ENCODE peak calls at places on chromosomes 11 and 22, in nine cellular contexts. N is heart right ventricle; R is adrenal gland; H is kidney; I is cardiac muscle cell; D is psoas muscle; A is ovary; L is CD8-positive, alpha-beta memory T cell; F is mesenchymal stem cell. O is an unnamed sample.

GRCh38 chr11:96259053-96259837 is 83.8 kb downstream of the MAML2 start:
- DNase-seq in N (no peak), R (no peak), H (no peak), I (peak; percentile 73), D (no peak), A (no peak), L (no peak), F (peak; percentile 79), O (no peak)

GRCh38 chr11:118917488-118918127 is 8.1 kb downstream of the BCL9L start:
- DNase-seq in N (no peak), R (peak; percentile 87), H (peak; percentile 89), I (peak; percentile 95), D (peak; percentile 82), A (peak; percentile 74), L (peak; percentile 64), F (peak; percentile 96), O (peak; percentile 75)

GRCh38 chr22:25822344-25822743 is 80.4 kb downstream of the MYO18B start:
- DNase-seq in N (no peak), R (no peak), H (no peak), I (no peak), D (no peak), A (no peak), L (no peak), F (no peak), O (no peak)

GRCh38 chr22:47628477-47629272 is 866.2 kb downstream of the TBC1D22A start:
- DNase-seq in N (no peak), R (no peak), H (no peak), I (no peak), D (no peak), A (no peak), L (no peak), F (no peak), O (no peak)

GRCh38 chr11:2523821-2524391 is 79.1 kb downstream of the KCNQ1 start:
- DNase-seq in N (peak; percentile 6), R (peak; percentile 22), H (peak; percentile 67), I (no peak), D (peak; percentile 13), A (no peak), L (no peak), F (no peak), O (peak; percentile 36)

GRCh38 chr11:33063326-33063775 is 24.0 kb downstream of the TCP11L1 start:
- DNase-seq in N (no peak), R (no peak), H (no peak), I (peak; percentile 41), D (no peak), A (no peak), L (no peak), F (no peak), O (no peak)

GRCh38 chr11:14356342-14356741 is 2.6 kb downstream of the RRAS2 start:
- DNase-seq in N (no peak), R (no peak), H (no peak), I (no peak), D (no peak), A (no peak), L (no peak), F (no peak), O (no peak)

GRCh38 chr11:63681208-63682044 is at the start of gene RTN3:
- DNase-seq in N (peak; percentile 98), R (peak; percentile 97), H (peak; percentile 99), I (peak; percentile 99), D (peak; percentile 96), A (peak; percentile 96), L (peak; percentile 99), F (peak; percentile 98), O (peak; percentile 98)

GRCh38 chr22:19291218-19291579 is 320 bp downstream of the CLTCL1 start:
- DNase-seq in N (peak; percentile 45), R (peak; percentile 60), H (peak; percentile 80), I (peak; percentile 20), D (peak; percentile 48), A (peak; percentile 54), L (no peak), F (no peak), O (peak; percentile 66)

GRCh38 chr11:123451183-123451907 is 21.3 kb downstream of the GRAMD1B start:
- DNase-seq in N (no peak), R (no peak), H (no peak), I (no peak), D (no peak), A (no peak), L (no peak), F (no peak), O (no peak)

GRCh38 chr11:115314330-115314729 is 189.9 kb downstream of the CADM1 start:
- DNase-seq in N (no peak), R (no peak), H (no peak), I (no peak), D (no peak), A (no peak), L (no peak), F (no peak), O (no peak)

DNA sequence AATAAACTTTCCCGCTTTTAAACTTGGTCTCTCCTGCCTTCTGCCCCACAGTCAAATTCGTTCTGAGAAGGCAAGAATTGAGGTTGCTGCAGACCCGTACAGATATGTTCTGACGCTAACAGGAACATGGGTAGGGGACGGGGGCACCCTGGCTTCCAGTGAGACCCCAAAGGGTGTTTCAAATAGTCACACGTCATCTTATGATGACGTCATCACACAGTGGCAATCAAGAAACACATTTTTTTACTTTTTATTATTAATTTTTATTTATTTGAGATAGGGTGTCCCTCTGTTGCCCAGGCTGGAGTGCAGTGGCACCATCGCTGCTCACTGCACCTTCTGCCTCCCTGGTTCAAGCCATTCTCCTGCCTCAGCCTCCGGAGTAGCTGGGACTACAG is 22.9 kb upstream of the TESMIN start:
- DNase-seq in N (no peak), R (no peak), H (no peak), I (no peak), D (no peak), A (no peak), L (no peak), F (no peak), O (no peak)
- H3K4me1 ChIP-seq in N (peaks cover 5% of the 10 kb centered on the region), R (peaks cover 3% of the 10 kb centered on the region), H (no peaks in the 10 kb centered on the region), I (peaks cover 10% of the 10 kb centered on the region), D (no peaks in the 10 kb centered on the region), A (peaks cover 4% of the 10 kb centered on the region), L (no peaks in the 10 kb centered on the region), F (no peaks in the 10 kb centered on the region), O (no peaks in the 10 kb centered on the region)

GRCh38 chr11:76667271-76667818 is 3.2 kb downstream of the LRRC32 start:
- DNase-seq in N (no peak), R (no peak), H (peak; percentile 47), I (no peak), D (no peak), A (peak; percentile 15), L (no peak), F (no peak), O (no peak)
- H3K4me3 ChIP-seq in N (peak overlapping the region; percentile 87), R (no peak overlapping the region), H (peak overlapping the region; percentile 81), I (no peak overlapping the region), D (peak overlapping the region; percentile 66), A (no peak overlapping the region), L (no peak overlapping the region), F (no peak overlapping the region), O (no peak overlapping the region)

GRCh38 chr22:28822930-28823481 is 22.6 kb upstream of the XBP1 start:
- DNase-seq in N (no peak), R (no peak), H (peak; percentile 42), I (no peak), D (no peak), A (no peak), L (peak; percentile 42), F (no peak), O (no peak)

GRCh38 chr22:28817919-28818859 is 17.8 kb upstream of the XBP1 start:
- DNase-seq in N (no peak), R (peak; percentile 85), H (peak; percentile 82), I (no peak), D (no peak), A (no peak), L (no peak), F (no peak), O (no peak)

GRCh38 chr22:28819253-28820096 is 19.1 kb upstream of the XBP1 start:
- DNase-seq in N (no peak), R (no peak), H (peak; percentile 37), I (no peak), D (no peak), A (no peak), L (no peak), F (no peak), O (no peak)

GRCh38 chr22:28820885-28821284 is 20.5 kb upstream of the XBP1 start:
- DNase-seq in N (no peak), R (no peak), H (peak; percentile 4), I (no peak), D (no peak), A (no peak), L (no peak), F (no peak), O (no peak)

DNA sequence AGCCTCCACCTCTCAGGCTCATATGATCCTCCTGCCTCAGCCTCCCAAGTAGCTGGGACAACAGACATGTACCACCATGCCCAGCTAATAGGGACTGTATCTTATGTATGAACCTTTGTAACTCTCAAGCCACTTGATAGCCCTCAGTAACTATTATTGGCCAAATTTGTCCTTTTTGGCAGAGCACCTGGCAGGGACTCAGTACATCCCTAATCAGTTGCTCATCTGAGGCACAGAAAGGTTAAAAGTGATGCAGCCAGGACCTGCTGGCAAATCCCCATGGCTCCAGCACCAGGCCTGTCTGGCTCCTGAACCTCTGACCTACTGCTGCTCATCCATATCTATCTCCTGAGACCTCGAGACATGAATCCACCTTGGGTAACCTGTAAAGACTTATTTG is 21.1 kb upstream of the XBP1 start:
- DNase-seq in N (no peak), R (no peak), H (no peak), I (no peak), D (no peak), A (no peak), L (no peak), F (no peak), O (no peak)
- H3K4me1 ChIP-seq in N (peaks cover 6% of the 10 kb centered on the region), R (peaks cover 24% of the 10 kb centered on the region), H (peaks cover 25% of the 10 kb centered on the region), I (peaks cover 20% of the 10 kb centered on the region), D (peaks cover 18% of the 10 kb centered on the region), A (peaks cover 6% of the 10 kb centered on the region), L (peaks cover 63% of the 10 kb centered on the region), F (peaks cover 2% of the 10 kb centered on the region), O (no peaks in the 10 kb centered on the region)

GRCh38 chr11:640021-640706 is 3.1 kb downstream of the DRD4 start:
- DNase-seq in N (no peak), R (no peak), H (no peak), I (no peak), D (no peak), A (no peak), L (no peak), F (no peak), O (no peak)

GRCh38 chr11:637593-638507 is 781 bp downstream of the DRD4 start:
- DNase-seq in N (no peak), R (no peak), H (peak; percentile 71), I (no peak), D (no peak), A (peak; percentile 35), L (no peak), F (peak; percentile 30), O (no peak)

GRCh38 chr11:638616-639323 is 1.7 kb downstream of the DRD4 start:
- DNase-seq in N (no peak), R (no peak), H (no peak), I (no peak), D (no peak), A (no peak), L (no peak), F (peak; percentile 62), O (no peak)

GRCh38 chr11:637333-637592 is 194 bp downstream of the DRD4 start:
- DNase-seq in N (no peak), R (no peak), H (no peak), I (no peak), D (no peak), A (no peak), L (no peak), F (no peak), O (no peak)

GRCh38 chr11:639324-639977 is 2.4 kb downstream of the DRD4 start:
- DNase-seq in N (no peak), R (no peak), H (no peak), I (no peak), D (no peak), A (no peak), L (no peak), F (no peak), O (no peak)
- H3K4me3 ChIP-seq in N (no peak overlapping the region), R (no peak overlapping the region), H (no peak overlapping the region), I (no peak overlapping the region), D (no peak overlapping the region), A (no peak overlapping the region), L (no peak overlapping the region), F (peak overlapping the region; percentile 11), O (no peak overlapping the region)